ENCODE peak calls at places on chromosomes 2 and 18, in six cellular contexts. H, A, L, P, R and M are unnamed samples.

GRCh38 chr2:219058541-219059374 is 2.0 kb downstream of the IHH start:
- DNase-seq in H (no peak), A (no peak), L (no peak), P (peak), R (no peak), M (no peak)

GRCh38 chr2:241125626-241126025 is 23.5 kb upstream of the MTERF4 start:
- DNase-seq in H (no peak), A (no peak), L (no peak), P (peak), R (no peak), M (no peak)

GRCh38 chr2:54404270-54404669 is 51.9 kb upstream of the SPTBN1 start:
- DNase-seq in H (no peak), A (no peak), L (peak), P (no peak), R (no peak), M (no peak)

GRCh38 chr2:222025891-222026271 is 272.9 kb downstream of the PAX3 start:
- DNase-seq in H (no peak), A (no peak), L (no peak), P (no peak), R (no peak), M (no peak)

GRCh38 chr2:97664636-97664970 is 759 bp upstream of the ACTR1B start:
- DNase-seq in H (no peak), A (no peak), L (peak), P (no peak), R (no peak), M (no peak)

GRCh38 chr2:146214394-146214929 is 1630.4 kb upstream of the ACVR2A start:
- DNase-seq in H (no peak), A (no peak), L (no peak), P (no peak), R (no peak), M (no peak)

GRCh38 chr2:134160793-134161504 is 92.9 kb upstream of the MGAT5 start:
- DNase-seq in H (no peak), A (no peak), L (no peak), P (no peak), R (no peak), M (no peak)

GRCh38 chr2:3399829-3400228 is 20.3 kb downstream of the TRAPPC12 start:
- DNase-seq in H (no peak), A (no peak), L (no peak), P (peak), R (no peak), M (no peak)

GRCh38 chr2:177346192-177346591 is 46.4 kb upstream of the AGPS start:
- DNase-seq in H (no peak), A (no peak), L (no peak), P (no peak), R (no peak), M (no peak)

GRCh38 chr2:37713258-37713700 is 41.8 kb upstream of the CDC42EP3 start:
- DNase-seq in H (peak), A (no peak), L (peak), P (no peak), R (peak), M (peak)

GRCh38 chr18:37298816-37299215 is 266.8 kb downstream of the CELF4 start:
- DNase-seq in H (no peak), A (no peak), L (no peak), P (no peak), R (no peak), M (no peak)